ENCODE peak calls at places on chromosomes 5 and 9, in nine cellular contexts. One of them, this sample, is unnamed.

GRCh38 chr9:87862536-87863268 is 20.0 kb upstream of the SPATA31E1 start:
- DNase-seq in PC-3: peak
- DNase-seq in CD8-positive, alpha-beta T cell: no peak
- DNase-seq in aorta: no peak
- DNase-seq in CD4-positive, alpha-beta memory T cell: no peak
- DNase-seq in GM23338: no peak
- DNase-seq in testis: no peak
- DNase-seq in choroid plexus epithelial cell: peak
- DNase-seq in NB4: no peak
- DNase-seq in this sample: no peak

GRCh38 chr5:38347040-38347763 is 88.8 kb downstream of the EGFLAM start:
- DNase-seq in CD8-positive, alpha-beta T cell: no peak
- DNase-seq in NB4: no peak
- DNase-seq in CD4-positive, alpha-beta memory T cell: no peak
- DNase-seq in choroid plexus epithelial cell: no peak
- DNase-seq in PC-3: peak
- DNase-seq in testis: no peak
- DNase-seq in GM23338: no peak
- DNase-seq in aorta: no peak
- DNase-seq in this sample: no peak

GRCh38 chr5:65871182-65871581 is 55.2 kb upstream of the ERBIN start:
- DNase-seq in NB4: no peak
- DNase-seq in choroid plexus epithelial cell: peak
- DNase-seq in PC-3: peak
- DNase-seq in aorta: no peak
- DNase-seq in GM23338: no peak
- DNase-seq in CD4-positive, alpha-beta memory T cell: no peak
- DNase-seq in testis: no peak
- DNase-seq in CD8-positive, alpha-beta T cell: no peak
- DNase-seq in this sample: no peak

GRCh38 chr9:8221462-8221861 is 421.9 kb upstream of the DMAC1 start:
- DNase-seq in aorta: no peak
- DNase-seq in NB4: no peak
- DNase-seq in choroid plexus epithelial cell: no peak
- DNase-seq in CD4-positive, alpha-beta memory T cell: no peak
- DNase-seq in PC-3: no peak
- DNase-seq in GM23338: no peak
- DNase-seq in CD8-positive, alpha-beta T cell: no peak
- DNase-seq in testis: no peak
- DNase-seq in this sample: no peak

GRCh38 chr9:137217276-137218211 is 4.5 kb downstream of the RNF208 start:
- DNase-seq in CD4-positive, alpha-beta memory T cell: no peak
- DNase-seq in testis: peak
- DNase-seq in PC-3: peak
- DNase-seq in aorta: no peak
- DNase-seq in GM23338: peak
- DNase-seq in choroid plexus epithelial cell: no peak
- DNase-seq in NB4: no peak
- DNase-seq in CD8-positive, alpha-beta T cell: no peak
- DNase-seq in this sample: no peak

GRCh38 chr9:129104051-129104450 is 6.5 kb downstream of the CRAT start:
- DNase-seq in NB4: no peak
- DNase-seq in CD4-positive, alpha-beta memory T cell: no peak
- DNase-seq in aorta: no peak
- DNase-seq in CD8-positive, alpha-beta T cell: no peak
- DNase-seq in testis: no peak
- DNase-seq in PC-3: no peak
- DNase-seq in choroid plexus epithelial cell: no peak
- DNase-seq in GM23338: no peak
- DNase-seq in this sample: no peak

GRCh38 chr5:166341708-166342329 is 1949.6 kb upstream of the WWC1 start:
- DNase-seq in CD4-positive, alpha-beta memory T cell: no peak
- DNase-seq in testis: no peak
- DNase-seq in CD8-positive, alpha-beta T cell: no peak
- DNase-seq in choroid plexus epithelial cell: no peak
- DNase-seq in NB4: peak
- DNase-seq in aorta: no peak
- DNase-seq in GM23338: peak
- DNase-seq in PC-3: no peak
- DNase-seq in this sample: no peak

GRCh38 chr9:70578720-70579119 is 164.3 kb upstream of the KLF9 start:
- DNase-seq in choroid plexus epithelial cell: no peak
- DNase-seq in PC-3: no peak
- DNase-seq in GM23338: peak
- DNase-seq in aorta: no peak
- DNase-seq in NB4: no peak
- DNase-seq in CD4-positive, alpha-beta memory T cell: no peak
- DNase-seq in CD8-positive, alpha-beta T cell: no peak
- DNase-seq in testis: no peak
- DNase-seq in this sample: no peak

GRCh38 chr5:72608297-72608696 is 101.1 kb upstream of the ZNF366 start:
- DNase-seq in GM23338: no peak
- DNase-seq in CD4-positive, alpha-beta memory T cell: no peak
- DNase-seq in testis: peak
- DNase-seq in NB4: no peak
- DNase-seq in CD8-positive, alpha-beta T cell: no peak
- DNase-seq in PC-3: no peak
- DNase-seq in choroid plexus epithelial cell: peak
- DNase-seq in aorta: no peak
- DNase-seq in this sample: no peak

GRCh38 chr9:87075537-87075936 is 128.2 kb upstream of the GAS1 start:
- DNase-seq in choroid plexus epithelial cell: no peak
- DNase-seq in testis: no peak
- DNase-seq in CD4-positive, alpha-beta memory T cell: no peak
- DNase-seq in NB4: no peak
- DNase-seq in aorta: no peak
- DNase-seq in PC-3: no peak
- DNase-seq in GM23338: peak
- DNase-seq in CD8-positive, alpha-beta T cell: no peak
- DNase-seq in this sample: no peak

GRCh38 chr5:120913396-120913795 is 449.3 kb downstream of the PRR16 start:
- DNase-seq in PC-3: no peak
- DNase-seq in CD8-positive, alpha-beta T cell: no peak
- DNase-seq in NB4: no peak
- DNase-seq in GM23338: no peak
- DNase-seq in CD4-positive, alpha-beta memory T cell: no peak
- DNase-seq in aorta: no peak
- DNase-seq in testis: no peak
- DNase-seq in choroid plexus epithelial cell: no peak
- DNase-seq in this sample: no peak

GRCh38 chr5:36877667-36878420 is 1.3 kb downstream of the NIPBL start:
- DNase-seq in choroid plexus epithelial cell: peak
- DNase-seq in testis: peak
- DNase-seq in PC-3: peak
- DNase-seq in GM23338: peak
- DNase-seq in aorta: no peak
- DNase-seq in NB4: peak
- DNase-seq in CD8-positive, alpha-beta T cell: no peak
- DNase-seq in CD4-positive, alpha-beta memory T cell: peak
- DNase-seq in this sample: no peak

DNA sequence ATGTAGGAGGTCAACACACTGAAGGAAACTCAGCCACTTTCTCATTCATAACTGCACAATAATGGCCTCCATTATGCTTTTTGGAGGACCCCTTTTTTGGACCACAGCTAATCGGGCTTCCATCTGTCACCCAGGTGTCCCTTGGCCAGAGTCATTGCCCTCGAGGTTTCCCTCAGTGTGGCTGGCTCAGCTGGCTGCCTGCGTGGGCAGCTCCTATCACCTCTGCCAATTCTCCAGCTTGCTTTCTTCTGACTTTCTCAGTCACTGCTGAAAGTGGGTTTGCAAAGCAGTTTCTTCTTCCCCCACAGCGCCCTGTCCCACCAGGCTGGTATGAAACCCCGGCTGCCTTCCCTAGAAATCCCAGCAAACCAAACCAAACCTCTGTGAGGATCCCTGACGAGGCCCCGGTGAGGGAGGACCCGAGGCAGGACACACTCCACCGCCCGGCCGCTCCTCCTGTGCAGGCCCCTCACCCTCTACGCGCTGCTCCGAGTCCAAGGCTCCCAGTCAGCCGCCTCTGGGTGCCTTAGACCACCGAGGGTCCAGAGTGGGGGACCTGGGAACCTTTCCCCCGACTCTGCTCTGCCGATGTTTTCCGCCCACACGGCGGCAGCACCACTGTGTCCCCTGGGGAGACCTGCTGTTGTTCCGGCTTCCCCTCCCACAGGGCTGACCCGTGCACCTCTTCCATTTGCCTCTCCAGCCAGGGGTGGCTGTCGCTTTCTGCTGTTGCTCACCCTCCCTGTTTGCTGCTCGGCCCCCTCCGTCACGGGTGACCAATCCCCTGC is 109.5 kb downstream of the TENT4A start:
- DNase-seq in GM23338: peak
- DNase-seq in testis: no peak
- DNase-seq in choroid plexus epithelial cell: no peak
- DNase-seq in aorta: no peak
- DNase-seq in CD8-positive, alpha-beta T cell: no peak
- DNase-seq in NB4: no peak
- DNase-seq in CD4-positive, alpha-beta memory T cell: no peak
- DNase-seq in PC-3: no peak
- DNase-seq in this sample: no peak
- H3K4me3 ChIP-seq in GM23338: no peak
- H3K4me3 ChIP-seq in testis: no peak
- H3K4me3 ChIP-seq in choroid plexus epithelial cell: no peak
- H3K4me3 ChIP-seq in aorta: no peak
- H3K4me3 ChIP-seq in CD8-positive, alpha-beta T cell: no peak
- H3K4me3 ChIP-seq in NB4: no peak
- H3K4me3 ChIP-seq in CD4-positive, alpha-beta memory T cell: no peak
- H3K4me3 ChIP-seq in PC-3: no peak
- H3K4me3 ChIP-seq in this sample: no peak

GRCh38 chr5:154844800-154845199 is 5.6 kb downstream of the FAXDC2 start:
- DNase-seq in testis: no peak
- DNase-seq in NB4: no peak
- DNase-seq in CD8-positive, alpha-beta T cell: no peak
- DNase-seq in PC-3: no peak
- DNase-seq in aorta: no peak
- DNase-seq in CD4-positive, alpha-beta memory T cell: no peak
- DNase-seq in choroid plexus epithelial cell: no peak
- DNase-seq in GM23338: no peak
- DNase-seq in this sample: no peak

GRCh38 chr5:154850255-154851062 is at the start of gene FAXDC2:
- DNase-seq in CD4-positive, alpha-beta memory T cell: no peak
- DNase-seq in PC-3: no peak
- DNase-seq in CD8-positive, alpha-beta T cell: no peak
- DNase-seq in choroid plexus epithelial cell: peak
- DNase-seq in GM23338: peak
- DNase-seq in aorta: peak
- DNase-seq in NB4: no peak
- DNase-seq in testis: peak
- DNase-seq in this sample: no peak

GRCh38 chr5:154851351-154851750 is 948 bp upstream of the FAXDC2 start:
- DNase-seq in CD8-positive, alpha-beta T cell: no peak
- DNase-seq in aorta: no peak
- DNase-seq in GM23338: no peak
- DNase-seq in CD4-positive, alpha-beta memory T cell: no peak
- DNase-seq in testis: no peak
- DNase-seq in NB4: no peak
- DNase-seq in PC-3: no peak
- DNase-seq in choroid plexus epithelial cell: no peak
- DNase-seq in this sample: no peak

GRCh38 chr5:154849791-154850201 is 607 bp downstream of the FAXDC2 start:
- DNase-seq in CD8-positive, alpha-beta T cell: no peak
- DNase-seq in testis: no peak
- DNase-seq in GM23338: no peak
- DNase-seq in PC-3: no peak
- DNase-seq in choroid plexus epithelial cell: peak
- DNase-seq in aorta: no peak
- DNase-seq in CD4-positive, alpha-beta memory T cell: no peak
- DNase-seq in NB4: peak
- DNase-seq in this sample: no peak

GRCh38 chr5:154849261-154849660 is 1.1 kb downstream of the FAXDC2 start:
- DNase-seq in GM23338: no peak
- DNase-seq in choroid plexus epithelial cell: no peak
- DNase-seq in CD8-positive, alpha-beta T cell: no peak
- DNase-seq in CD4-positive, alpha-beta memory T cell: no peak
- DNase-seq in NB4: no peak
- DNase-seq in testis: no peak
- DNase-seq in aorta: no peak
- DNase-seq in PC-3: no peak
- DNase-seq in this sample: no peak
- H3K4me3 ChIP-seq in GM23338: no peak
- H3K4me3 ChIP-seq in choroid plexus epithelial cell: peak
- H3K4me3 ChIP-seq in CD8-positive, alpha-beta T cell: no peak
- H3K4me3 ChIP-seq in CD4-positive, alpha-beta memory T cell: no peak
- H3K4me3 ChIP-seq in NB4: no peak
- H3K4me3 ChIP-seq in testis: no peak
- H3K4me3 ChIP-seq in aorta: peak
- H3K4me3 ChIP-seq in PC-3: no peak
- H3K4me3 ChIP-seq in this sample: no peak

DNA sequence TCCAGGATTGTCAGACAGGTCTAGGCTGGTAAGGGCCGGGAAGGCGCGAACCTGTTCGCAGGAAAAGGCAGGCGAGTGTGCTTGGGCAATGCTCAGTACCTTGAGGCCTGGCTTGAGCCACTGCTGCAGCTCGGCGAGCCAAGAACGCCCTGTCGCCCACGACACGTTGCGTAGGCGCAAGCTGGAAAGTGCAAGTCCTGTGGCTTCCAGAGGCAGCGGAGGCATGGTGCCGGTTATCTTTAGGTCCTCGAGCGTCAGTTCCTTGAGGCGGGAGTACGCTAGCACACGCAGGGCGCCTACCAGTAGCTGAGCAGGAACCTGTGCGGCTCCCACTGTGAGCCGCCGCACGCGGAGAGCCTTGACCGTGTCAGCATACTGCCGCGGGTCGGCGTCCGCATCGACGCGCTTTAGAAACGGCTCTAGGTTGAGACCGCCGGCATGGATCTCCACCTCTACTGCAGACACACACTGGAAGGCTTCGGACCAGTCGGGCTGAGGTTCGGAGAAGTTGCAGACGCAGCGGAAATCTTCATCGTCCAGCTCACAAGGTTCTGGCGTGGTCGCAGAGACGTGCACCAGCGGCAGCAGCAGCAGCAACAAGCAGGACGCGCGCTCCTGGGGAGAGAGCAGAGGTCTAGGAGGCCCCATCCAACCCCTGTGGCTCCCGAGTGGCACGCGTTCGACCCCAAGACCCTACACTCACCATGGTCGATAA is 452 bp downstream of the CD14 start:
- DNase-seq in CD8-positive, alpha-beta T cell: peak
- DNase-seq in NB4: no peak
- DNase-seq in CD4-positive, alpha-beta memory T cell: peak
- DNase-seq in choroid plexus epithelial cell: peak
- DNase-seq in testis: peak
- DNase-seq in GM23338: peak
- DNase-seq in aorta: peak
- DNase-seq in PC-3: no peak
- DNase-seq in this sample: peak
- H3K4me3 ChIP-seq in CD8-positive, alpha-beta T cell: peak
- H3K4me3 ChIP-seq in NB4: no peak
- H3K4me3 ChIP-seq in CD4-positive, alpha-beta memory T cell: peak
- H3K4me3 ChIP-seq in choroid plexus epithelial cell: peak
- H3K4me3 ChIP-seq in testis: peak
- H3K4me3 ChIP-seq in GM23338: peak
- H3K4me3 ChIP-seq in aorta: peak
- H3K4me3 ChIP-seq in PC-3: peak
- H3K4me3 ChIP-seq in this sample: peak

DNA sequence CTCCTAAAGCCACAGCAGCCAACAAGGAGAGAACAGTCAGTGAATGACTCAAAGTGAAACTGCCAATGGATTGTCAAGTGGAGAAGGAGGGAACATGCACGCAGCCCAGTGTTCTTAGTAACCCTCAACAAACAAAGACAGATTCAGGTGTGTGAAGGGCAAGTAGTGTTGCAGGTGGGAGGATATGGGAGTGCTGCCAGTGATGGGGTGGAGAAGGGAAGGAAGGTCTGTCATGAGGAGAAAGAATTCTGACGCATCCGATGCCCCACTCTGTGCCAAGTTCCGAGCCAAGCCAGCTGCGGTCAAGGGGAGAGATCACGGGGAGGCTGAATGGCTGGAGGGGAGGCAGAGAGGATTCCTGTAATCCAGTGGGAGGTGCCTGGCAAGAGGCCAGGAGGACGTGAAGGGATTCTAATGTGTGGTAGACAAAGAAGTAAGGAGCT is 56.5 kb downstream of the CAST start:
- DNase-seq in GM23338: peak
- DNase-seq in testis: peak
- DNase-seq in NB4: no peak
- DNase-seq in CD4-positive, alpha-beta memory T cell: no peak
- DNase-seq in aorta: peak
- DNase-seq in PC-3: peak
- DNase-seq in choroid plexus epithelial cell: no peak
- DNase-seq in CD8-positive, alpha-beta T cell: no peak
- DNase-seq in this sample: no peak
- H3K4me3 ChIP-seq in GM23338: no peak
- H3K4me3 ChIP-seq in testis: no peak
- H3K4me3 ChIP-seq in NB4: no peak
- H3K4me3 ChIP-seq in CD4-positive, alpha-beta memory T cell: no peak
- H3K4me3 ChIP-seq in aorta: no peak
- H3K4me3 ChIP-seq in PC-3: no peak
- H3K4me3 ChIP-seq in choroid plexus epithelial cell: no peak
- H3K4me3 ChIP-seq in CD8-positive, alpha-beta T cell: no peak
- H3K4me3 ChIP-seq in this sample: no peak